ENCODE peak calls at places on chromosomes 6 and 20, in six cellular contexts. One of them, this sample, is unnamed.

GRCh38 chr6:159826968-159827647 is 27.0 kb downstream of the PNLDC1 start:
- DNase-seq in cardiac fibroblast: no peak
- DNase-seq in fibroblast of mammary gland: no peak
- DNase-seq in substantia nigra: no peak
- DNase-seq in head of caudate nucleus: no peak
- DNase-seq in NCI-H1092 treated with DMSO at 0.1 percent for 48 hours: no peak
- DNase-seq in this sample: no peak

GRCh38 chr6:54717849-54718455 is 128.6 kb upstream of the FAM83B start:
- DNase-seq in fibroblast of mammary gland: peak; percentile 51
- DNase-seq in substantia nigra: no peak
- DNase-seq in NCI-H1092 treated with DMSO at 0.1 percent for 48 hours: peak; percentile 44
- DNase-seq in cardiac fibroblast: peak; percentile 61
- DNase-seq in head of caudate nucleus: peak; percentile 85
- DNase-seq in this sample: peak; percentile 13

GRCh38 chr6:156866181-156866862 is 89.1 kb downstream of the ARID1B start:
- DNase-seq in NCI-H1092 treated with DMSO at 0.1 percent for 48 hours: no peak
- DNase-seq in substantia nigra: no peak
- DNase-seq in cardiac fibroblast: no peak
- DNase-seq in head of caudate nucleus: peak; percentile 64
- DNase-seq in fibroblast of mammary gland: peak; percentile 46
- DNase-seq in this sample: no peak

GRCh38 chr20:53926428-53927028 is 143.9 kb downstream of the BCAS1 start:
- DNase-seq in cardiac fibroblast: peak; percentile 94
- DNase-seq in head of caudate nucleus: peak; percentile 61
- DNase-seq in fibroblast of mammary gland: peak; percentile 98
- DNase-seq in NCI-H1092 treated with DMSO at 0.1 percent for 48 hours: no peak
- DNase-seq in substantia nigra: no peak
- DNase-seq in this sample: no peak

GRCh38 chr6:116385911-116386310 is 15.2 kb downstream of the DSE start:
- DNase-seq in NCI-H1092 treated with DMSO at 0.1 percent for 48 hours: no peak
- DNase-seq in substantia nigra: no peak
- DNase-seq in head of caudate nucleus: no peak
- DNase-seq in cardiac fibroblast: no peak
- DNase-seq in fibroblast of mammary gland: peak; percentile 61
- DNase-seq in this sample: no peak

GRCh38 chr6:160431791-160432404 is 83.7 kb downstream of the SLC22A3 start:
- DNase-seq in NCI-H1092 treated with DMSO at 0.1 percent for 48 hours: no peak
- DNase-seq in substantia nigra: no peak
- DNase-seq in head of caudate nucleus: no peak
- DNase-seq in fibroblast of mammary gland: peak; percentile 93
- DNase-seq in cardiac fibroblast: peak; percentile 76
- DNase-seq in this sample: no peak

GRCh38 chr20:16518068-16518783 is 55.0 kb downstream of the KIF16B start:
- DNase-seq in head of caudate nucleus: peak; percentile 67
- DNase-seq in cardiac fibroblast: peak; percentile 60
- DNase-seq in substantia nigra: no peak
- DNase-seq in fibroblast of mammary gland: peak; percentile 58
- DNase-seq in NCI-H1092 treated with DMSO at 0.1 percent for 48 hours: peak; percentile 17
- DNase-seq in this sample: peak; percentile 11

GRCh38 chr20:41017448-41018042 is 11.1 kb upstream of the TOP1 start:
- DNase-seq in cardiac fibroblast: no peak
- DNase-seq in NCI-H1092 treated with DMSO at 0.1 percent for 48 hours: no peak
- DNase-seq in fibroblast of mammary gland: no peak
- DNase-seq in substantia nigra: no peak
- DNase-seq in head of caudate nucleus: no peak
- DNase-seq in this sample: no peak

GRCh38 chr20:38032585-38033329 is 499 bp downstream of the TTI1 start:
- DNase-seq in head of caudate nucleus: no peak
- DNase-seq in fibroblast of mammary gland: no peak
- DNase-seq in NCI-H1092 treated with DMSO at 0.1 percent for 48 hours: no peak
- DNase-seq in cardiac fibroblast: peak; percentile 2
- DNase-seq in substantia nigra: no peak
- DNase-seq in this sample: no peak

GRCh38 chr6:3732345-3733141 is 19.0 kb downstream of the PXDC1 start:
- DNase-seq in cardiac fibroblast: peak; percentile 94
- DNase-seq in head of caudate nucleus: peak; percentile 89
- DNase-seq in NCI-H1092 treated with DMSO at 0.1 percent for 48 hours: peak; percentile 50
- DNase-seq in fibroblast of mammary gland: peak; percentile 94
- DNase-seq in substantia nigra: no peak
- DNase-seq in this sample: peak; percentile 66

GRCh38 chr6:135630789-135631376 is 133.3 kb upstream of the AHI1 start:
- DNase-seq in NCI-H1092 treated with DMSO at 0.1 percent for 48 hours: no peak
- DNase-seq in fibroblast of mammary gland: no peak
- DNase-seq in cardiac fibroblast: peak; percentile 5
- DNase-seq in substantia nigra: no peak
- DNase-seq in head of caudate nucleus: no peak
- DNase-seq in this sample: no peak

GRCh38 chr6:33217681-33218080 is 9.4 kb downstream of the RING1 start:
- DNase-seq in cardiac fibroblast: no peak
- DNase-seq in NCI-H1092 treated with DMSO at 0.1 percent for 48 hours: no peak
- DNase-seq in substantia nigra: no peak
- DNase-seq in head of caudate nucleus: no peak
- DNase-seq in fibroblast of mammary gland: no peak
- DNase-seq in this sample: no peak

GRCh38 chr20:43434565-43434964 is 23.1 kb upstream of the SRSF6 start:
- DNase-seq in cardiac fibroblast: no peak
- DNase-seq in substantia nigra: no peak
- DNase-seq in head of caudate nucleus: no peak
- DNase-seq in fibroblast of mammary gland: no peak
- DNase-seq in NCI-H1092 treated with DMSO at 0.1 percent for 48 hours: no peak
- DNase-seq in this sample: no peak

GRCh38 chr6:31103136-31103535 is 9.2 kb downstream of the C6orf15 start:
- DNase-seq in head of caudate nucleus: no peak
- DNase-seq in fibroblast of mammary gland: no peak
- DNase-seq in cardiac fibroblast: no peak
- DNase-seq in NCI-H1092 treated with DMSO at 0.1 percent for 48 hours: no peak
- DNase-seq in substantia nigra: no peak
- DNase-seq in this sample: no peak

This sample was measured in anterior cingulate cortex.